ENCODE peak calls at places on chromosomes 1 and 21, in eight cellular contexts. P is C1 segment of cervical spinal cord, D is lung, I is nucleus accumbens, W is NCI-H226, T is NCI-H69, B is AG08396, R is HFF-Myc. S is an unnamed sample.

GRCh38 chr21:26887241-26887640 is 42.0 kb upstream of the ADAMTS1 start:
- DNase-seq in B (no peak), T (no peak), I (no peak), R (no peak), W (no peak), P (no peak), D (no peak), S (no peak)

GRCh38 chr1:3391711-3392110 is 62.8 kb upstream of the ARHGEF16 start:
- DNase-seq in R (no peak), I (no peak), P (no peak), T (no peak), D (no peak), W (no peak), B (no peak), S (no peak)

GRCh38 chr1:89873250-89873649 is 52.4 kb downstream of the LRRC8D start:
- DNase-seq in P (no peak), T (no peak), D (no peak), R (no peak), W (no peak), I (no peak), B (no peak), S (no peak)

GRCh38 chr1:208044568-208045241 is 133.8 kb upstream of the CD34 start:
- DNase-seq in B (no peak), I (no peak), D (no peak), W (no peak), R (no peak), T (no peak), P (no peak), S (no peak)

GRCh38 chr1:64982134-64982533 is 15.8 kb upstream of the JAK1 start:
- DNase-seq in D (no peak), B (no peak), P (no peak), R (no peak), W (no peak), I (no peak), T (peak), S (no peak)

GRCh38 chr1:153608089-153608672 is 4.8 kb downstream of the S100A16 start:
- DNase-seq in P (no peak), R (no peak), B (no peak), W (no peak), T (no peak), I (no peak), D (no peak), S (no peak)

GRCh38 chr1:63636192-63637105 is 43.2 kb downstream of the PGM1 start:
- DNase-seq in I (no peak), D (no peak), R (no peak), T (no peak), B (no peak), P (no peak), W (no peak), S (no peak)

GRCh38 chr21:40902299-40902698 is 55.3 kb upstream of the DSCAM start:
- DNase-seq in I (peak), B (no peak), T (peak), W (no peak), P (peak), R (no peak), D (no peak), S (no peak)

GRCh38 chr1:8456306-8456912 is 138.5 kb downstream of the SLC45A1 start:
- DNase-seq in I (no peak), D (no peak), B (peak), T (no peak), P (no peak), R (no peak), W (peak), S (no peak)

GRCh38 chr1:70827030-70827429 is 220.6 kb downstream of the PTGER3 start:
- DNase-seq in I (no peak), P (no peak), R (no peak), D (no peak), T (no peak), W (no peak), B (no peak), S (no peak)

GRCh38 chr1:88731475-88731874 is 47.4 kb downstream of the PKN2 start:
- DNase-seq in T (peak), R (peak), I (no peak), D (no peak), W (peak), B (peak), P (no peak), S (peak)

GRCh38 chr21:45831991-45832740 is 149.4 kb upstream of the COL6A1 start:
- DNase-seq in P (no peak), I (no peak), W (no peak), T (no peak), R (no peak), D (no peak), B (no peak), S (peak)

GRCh38 chr1:14083706-14084105 is 383.7 kb downstream of the PRDM2 start:
- DNase-seq in R (no peak), D (no peak), T (no peak), I (no peak), P (no peak), B (no peak), W (no peak), S (no peak)

GRCh38 chr1:2644591-2645101 is 11.8 kb upstream of the MMEL1 start:
- DNase-seq in W (no peak), B (no peak), I (no peak), T (no peak), R (no peak), P (no peak), D (no peak), S (no peak)

GRCh38 chr1:197343663-197344273 is 75.7 kb downstream of the CRB1 start:
- DNase-seq in R (no peak), I (no peak), W (no peak), B (no peak), P (no peak), D (no peak), T (peak), S (no peak)

GRCh38 chr1:81889166-81889565 is 88.4 kb downstream of the ADGRL2 start:
- DNase-seq in R (no peak), P (no peak), W (no peak), T (no peak), I (no peak), B (no peak), D (no peak), S (no peak)

GRCh38 chr1:71269823-71270222 is 189.0 kb upstream of the ZRANB2 start:
- DNase-seq in R (no peak), T (peak), W (no peak), P (no peak), I (no peak), D (no peak), B (no peak), S (peak)

GRCh38 chr21:42232176-42232825 is 13.4 kb downstream of the ABCG1 start:
- DNase-seq in D (no peak), I (no peak), W (no peak), R (no peak), P (no peak), T (peak), B (no peak), S (no peak)

GRCh38 chr1:88701275-88701674 is 17.2 kb downstream of the PKN2 start:
- DNase-seq in R (no peak), I (no peak), P (no peak), T (no peak), W (no peak), B (no peak), D (no peak), S (no peak)

S was measured in stromal cell of bone marrow.